ENCODE peak calls at places on chromosomes 13 and 19, in ten cellular contexts. U is mucosa of descending colon, W is right lobe of liver, G is endodermal cell, Q is psoas muscle, L is tibial artery, E is cardiac muscle cell, Z is IMR-90, X is tibial nerve, F is uterus. T is an unnamed sample. For H3K4me1, the result is how much of the 10 kb centered on the place peaks cover.

GRCh38 chr19:38264486-38265212 is at the start of gene SPINT2:
- DNase-seq in U (peak), W (no peak), G (peak), Q (no peak), L (no peak), E (peak), Z (no peak), X (no peak), F (no peak), T (no peak)

GRCh38 chr19:17205237-17206140 is 9.7 kb upstream of the USE1 start:
- DNase-seq in U (no peak), W (no peak), G (peak), Q (no peak), L (no peak), E (peak), Z (peak), X (peak), F (no peak), T (peak)

GRCh38 chr19:30896551-30896950 is 452.7 kb downstream of the TSHZ3 start:
- DNase-seq in U (no peak), W (no peak), G (peak), Q (no peak), L (no peak), E (peak), Z (no peak), X (no peak), F (no peak), T (no peak)

GRCh38 chr13:48492123-48493075 is 40.5 kb downstream of the RCBTB2 start:
- DNase-seq in U (peak), W (peak), G (no peak), Q (peak), L (peak), E (peak), Z (peak), X (peak), F (peak), T (peak)

GRCh38 chr13:109687559-109688448 is 98.6 kb downstream of the IRS2 start:
- DNase-seq in U (peak), W (peak), G (no peak), Q (no peak), L (no peak), E (no peak), Z (no peak), X (no peak), F (no peak), T (no peak)

GRCh38 chr13:59771272-59771671 is 392.5 kb downstream of the DIAPH3 start:
- DNase-seq in U (no peak), W (no peak), G (no peak), Q (no peak), L (no peak), E (peak), Z (peak), X (no peak), F (no peak), T (no peak)

GRCh38 chr13:97454699-97455098 is 20.7 kb downstream of the RAP2A start:
- DNase-seq in U (no peak), W (no peak), G (no peak), Q (no peak), L (no peak), E (no peak), Z (no peak), X (no peak), F (no peak), T (no peak)

GRCh38 chr13:74153316-74153715 is 19.1 kb upstream of the KLF12 start:
- DNase-seq in U (no peak), W (no peak), G (no peak), Q (no peak), L (no peak), E (no peak), Z (no peak), X (no peak), F (no peak), T (no peak)

GRCh38 chr19:10091370-10091687 is 5.2 kb downstream of the SHFL start:
- DNase-seq in U (no peak), W (no peak), G (no peak), Q (no peak), L (no peak), E (no peak), Z (no peak), X (no peak), F (no peak), T (no peak)

DNA sequence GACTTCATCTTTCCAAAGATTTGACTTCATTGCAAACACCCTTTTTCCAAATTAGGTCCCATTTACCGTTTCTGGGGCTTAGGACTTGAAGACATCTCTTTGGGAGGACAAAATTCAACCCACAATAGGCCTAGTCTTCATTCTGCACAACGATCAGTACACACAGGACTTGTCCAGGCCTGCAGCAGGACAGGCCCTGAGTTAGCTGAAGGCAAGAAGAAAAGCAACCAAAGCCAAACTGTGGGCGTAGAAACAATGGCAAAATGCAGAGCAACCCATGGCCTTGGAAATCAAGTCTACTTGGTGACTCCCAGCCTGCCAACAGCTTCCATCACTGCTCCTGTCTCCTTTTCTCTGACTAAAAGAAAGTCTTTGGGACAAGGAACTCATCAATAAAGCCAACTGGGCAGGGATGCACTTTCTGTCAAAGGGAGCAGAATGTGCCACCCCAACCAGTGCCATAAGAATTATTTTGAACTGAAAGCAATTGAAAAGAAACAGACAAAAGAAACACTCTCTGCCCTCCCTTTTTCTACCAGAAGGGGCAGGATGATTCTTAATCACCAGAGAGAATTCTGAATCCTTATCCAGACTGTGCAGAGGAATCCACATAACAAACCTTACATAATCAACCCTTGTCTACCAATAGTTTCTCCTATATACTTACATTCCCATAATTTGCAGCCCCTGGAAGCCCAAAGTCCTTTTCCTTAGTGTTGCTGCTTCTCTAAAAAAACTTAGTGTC is 520.9 kb upstream of the NBEA start:
- DNase-seq in U (no peak), W (no peak), G (no peak), Q (no peak), L (no peak), E (no peak), Z (no peak), X (no peak), F (no peak), T (no peak)
- TF ChIP-seq CTCF in U (no peak), W (no peak), G (peak), Q (no peak), L (no peak), E (peak), Z (no peak), X (no peak), F (no peak), T (no peak)

GRCh38 chr19:14138576-14139265 is 2.3 kb upstream of the ASF1B start:
- DNase-seq in U (no peak), W (no peak), G (no peak), Q (no peak), L (no peak), E (peak), Z (peak), X (no peak), F (no peak), T (no peak)
- H3K4me1 ChIP-seq in U (under half), W (under half), G (under half), Q (under half), L (under half), E (under half), Z (under half), X (under half), F (under half), T (under half)

GRCh38 chr13:36313047-36313969 is 15.7 kb upstream of the CCDC169 start:
- DNase-seq in U (no peak), W (no peak), G (no peak), Q (no peak), L (no peak), E (no peak), Z (peak), X (no peak), F (no peak), T (no peak)
- TF ChIP-seq CTCF in U (no peak), W (no peak), G (no peak), Q (no peak), L (no peak), E (no peak), Z (no peak), X (no peak), F (no peak), T (no peak)

GRCh38 chr19:55119053-55119452 is 1.6 kb upstream of the PPP1R12C start:
- DNase-seq in U (no peak), W (no peak), G (no peak), Q (no peak), L (no peak), E (no peak), Z (no peak), X (no peak), F (no peak), T (no peak)
- H3K4me1 ChIP-seq in U (under half), W (under half), G (under half), Q (under half), L (under half), E (under half), Z (under half), X (under half), F (under half), T (under half)

GRCh38 chr13:23651439-23651838 is 81.2 kb downstream of the TNFRSF19 start:
- DNase-seq in U (no peak), W (no peak), G (no peak), Q (no peak), L (no peak), E (no peak), Z (no peak), X (no peak), F (no peak), T (no peak)

GRCh38 chr13:23642110-23642509 is 71.9 kb downstream of the TNFRSF19 start:
- DNase-seq in U (no peak), W (no peak), G (no peak), Q (no peak), L (no peak), E (no peak), Z (peak), X (no peak), F (no peak), T (no peak)

GRCh38 chr13:23644527-23644926 is 74.3 kb downstream of the TNFRSF19 start:
- DNase-seq in U (no peak), W (no peak), G (no peak), Q (no peak), L (no peak), E (no peak), Z (peak), X (no peak), F (no peak), T (no peak)

GRCh38 chr13:23643828-23644419 is 73.7 kb downstream of the TNFRSF19 start:
- DNase-seq in U (no peak), W (no peak), G (no peak), Q (no peak), L (no peak), E (no peak), Z (no peak), X (no peak), F (no peak), T (no peak)

GRCh38 chr13:23645851-23646250 is 75.6 kb downstream of the TNFRSF19 start:
- DNase-seq in U (no peak), W (no peak), G (no peak), Q (no peak), L (no peak), E (no peak), Z (no peak), X (no peak), F (no peak), T (no peak)
- TF ChIP-seq CTCF in U (no peak), W (no peak), G (no peak), Q (no peak), L (no peak), E (no peak), Z (no peak), X (no peak), F (no peak), T (no peak)

DNA sequence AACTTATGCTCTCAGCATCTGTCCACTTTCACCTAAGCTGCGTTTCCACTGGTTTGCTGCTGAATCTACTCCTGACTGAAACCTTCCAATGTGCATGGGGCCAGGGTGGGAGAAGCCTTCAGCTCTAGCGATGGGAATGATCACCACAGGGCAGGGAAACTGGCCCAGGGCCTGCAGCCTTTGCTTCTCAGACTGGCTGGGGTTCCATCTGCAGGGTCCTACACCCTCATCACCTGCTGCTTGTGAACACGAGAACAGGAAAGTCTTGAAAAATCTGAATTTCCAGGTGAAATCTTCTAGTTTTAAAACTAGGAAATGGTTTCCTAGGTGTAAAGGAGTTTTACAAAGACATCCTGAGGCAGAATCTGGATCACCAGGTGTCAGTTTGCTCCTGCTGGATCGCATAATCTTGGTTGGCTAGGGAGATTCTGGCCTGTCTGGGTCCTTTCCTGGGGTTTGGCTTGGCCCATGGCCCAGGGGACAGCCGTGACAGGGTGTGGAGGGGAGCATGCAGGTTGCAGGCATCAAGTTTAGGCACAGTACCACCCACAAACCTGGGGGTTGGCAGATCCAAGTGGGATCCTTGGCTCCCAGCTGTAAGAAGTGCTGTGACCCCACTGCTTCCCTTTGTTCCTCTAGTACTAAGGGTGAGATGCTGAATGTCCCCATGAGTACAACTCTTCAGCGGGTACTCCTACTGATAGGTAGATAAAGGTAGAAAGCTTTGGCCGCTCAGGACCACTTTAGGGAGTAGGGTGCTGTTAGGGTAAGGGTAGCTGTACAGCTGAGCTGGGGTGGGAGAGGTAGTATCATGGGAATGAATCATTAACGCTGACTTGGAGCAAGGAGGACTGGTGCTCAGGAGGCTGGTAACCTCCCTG is 1.8 kb upstream of the UBE2M start:
- DNase-seq in U (peak), W (no peak), G (no peak), Q (no peak), L (no peak), E (no peak), Z (no peak), X (no peak), F (no peak), T (no peak)
- H3K4me1 ChIP-seq in U (under half), W (under half), G (under half), Q (half or more), L (half or more), E (under half), Z (under half), X (half or more), F (under half), T (under half)

GRCh38 chr13:36848228-36848982 is 29.4 kb downstream of the RFXAP start:
- DNase-seq in U (no peak), W (no peak), G (peak), Q (no peak), L (no peak), E (no peak), Z (peak), X (no peak), F (no peak), T (no peak)
- TF ChIP-seq CTCF in U (no peak), W (peak), G (peak), Q (no peak), L (no peak), E (no peak), Z (peak), X (no peak), F (no peak), T (no peak)

DNA sequence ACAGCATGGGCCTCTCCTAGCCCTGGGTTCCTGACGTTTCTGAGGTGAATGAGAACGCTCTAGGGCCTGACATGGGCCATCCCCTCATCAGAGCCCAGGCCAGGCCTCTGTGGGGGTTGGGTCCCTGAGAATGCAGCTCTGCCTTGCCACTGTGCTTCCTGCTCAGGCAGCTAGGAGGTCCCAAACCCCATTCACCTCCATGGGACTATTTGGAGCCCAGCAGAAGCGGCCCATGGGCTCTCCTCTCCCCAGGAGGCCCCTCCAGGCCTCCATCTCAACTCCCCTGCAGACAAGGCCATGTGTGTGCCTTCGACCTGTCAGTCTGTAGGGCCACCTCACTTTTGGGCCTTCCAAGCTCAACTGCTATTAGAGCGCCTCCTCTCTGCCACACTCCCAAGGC is 36.9 kb downstream of the ELL start:
- DNase-seq in U (no peak), W (no peak), G (no peak), Q (no peak), L (no peak), E (no peak), Z (no peak), X (no peak), F (no peak), T (no peak)
- H3K4me1 ChIP-seq in U (under half), W (under half), G (under half), Q (half or more), L (half or more), E (under half), Z (under half), X (half or more), F (under half), T (under half)

DNA sequence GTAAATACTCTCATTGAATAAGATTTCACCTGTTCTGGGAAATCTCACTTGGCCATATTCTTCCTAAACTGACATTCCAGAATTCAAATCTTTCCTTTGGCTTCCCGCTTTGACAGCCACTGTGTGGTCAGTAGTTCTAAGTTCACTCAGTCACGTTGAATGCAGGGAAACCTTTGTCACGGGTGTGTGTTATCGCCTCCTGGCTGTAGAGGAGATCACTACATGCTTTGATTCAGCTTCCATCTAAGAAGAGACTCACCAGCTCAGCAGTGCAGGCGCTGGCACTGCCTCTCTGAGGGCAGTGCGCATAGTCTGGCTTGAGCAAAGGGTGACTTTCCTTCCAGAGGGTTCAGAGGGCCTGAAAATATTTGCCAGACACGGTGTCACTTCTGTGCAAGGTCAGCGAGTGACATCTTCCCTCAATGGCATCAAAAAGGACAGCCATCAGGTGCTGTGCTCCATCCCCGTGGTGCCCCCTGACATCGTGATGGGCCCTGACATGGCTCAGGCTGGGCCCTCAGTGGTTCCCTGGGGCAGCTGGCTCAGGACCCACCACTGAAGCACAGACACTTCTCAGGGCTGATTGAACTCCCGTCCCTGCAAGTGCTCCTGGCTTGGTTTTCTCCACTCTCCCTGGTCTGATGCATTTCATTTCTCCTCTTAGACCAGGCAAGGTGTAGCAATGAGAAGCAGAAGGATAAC is 635.4 kb upstream of the ARGLU1 start:
- DNase-seq in U (no peak), W (no peak), G (peak), Q (no peak), L (no peak), E (peak), Z (no peak), X (no peak), F (no peak), T (no peak)
- TF ChIP-seq CTCF in U (no peak), W (peak), G (peak), Q (peak), L (no peak), E (peak), Z (no peak), X (peak), F (peak), T (no peak)

DNA sequence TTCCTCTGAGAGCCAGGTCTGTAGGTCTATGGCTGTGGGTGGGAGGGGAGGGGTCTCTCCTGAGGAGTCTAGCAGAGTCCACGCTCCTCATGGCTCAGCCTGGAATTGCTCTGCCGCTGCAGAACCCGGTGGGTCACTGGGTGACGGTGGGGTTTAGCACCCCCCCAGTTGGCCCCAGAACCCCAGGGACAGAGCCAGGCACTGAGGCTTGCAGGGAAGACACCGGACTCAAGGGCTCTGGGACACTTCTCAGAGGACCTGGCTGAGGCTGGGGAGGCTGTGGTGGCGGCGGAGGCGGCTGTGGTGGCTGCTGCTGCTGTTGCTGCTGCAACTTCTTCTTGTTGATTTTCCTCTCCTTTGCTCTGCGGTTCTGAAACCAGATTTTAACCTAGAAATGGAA is 6.1 kb downstream of the CDX2 start:
- DNase-seq in U (no peak), W (no peak), G (peak), Q (no peak), L (no peak), E (no peak), Z (no peak), X (no peak), F (no peak), T (peak)
- H3K4me1 ChIP-seq in U (under half), W (under half), G (under half), Q (under half), L (under half), E (under half), Z (under half), X (under half), F (under half), T (under half)

T was measured in pancreas.